ENCODE peak calls at places on chromosomes 12 and 14, in nine cellular contexts. S is K562, H is brain microvascular endothelial cell, I is testis, B is WERI-Rb-1, A is kidney epithelial cell, E is heart left ventricle, N is lung, D is tibial artery. F is an unnamed sample.

GRCh38 chr12:104220931-104221330 is 5.4 kb downstream of the TXNRD1 start:
- DNase-seq in S (no peak), H (no peak), I (no peak), B (no peak), A (no peak), E (no peak), N (no peak), D (no peak), F (no peak)

GRCh38 chr12:51592034-51592705 is 1.1 kb downstream of the SCN8A start:
- DNase-seq in S (no peak), H (no peak), I (no peak), B (no peak), A (no peak), E (no peak), N (no peak), D (no peak), F (peak; percentile 68)

GRCh38 chr12:122836027-122836921 is 1.0 kb downstream of the HIP1R start:
- DNase-seq in S (peak; percentile 71), H (no peak), I (no peak), B (no peak), A (no peak), E (no peak), N (no peak), D (peak; percentile 64), F (no peak)

GRCh38 chr14:73661872-73662271 is 17.1 kb downstream of the DNAL1 start:
- DNase-seq in S (no peak), H (no peak), I (no peak), B (no peak), A (no peak), E (no peak), N (no peak), D (no peak), F (no peak)

GRCh38 chr12:64625243-64626077 is 15.2 kb downstream of the RASSF3 start:
- DNase-seq in S (peak; percentile 83), H (peak; percentile 84), I (peak; percentile 74), B (no peak), A (peak; percentile 86), E (peak; percentile 81), N (peak; percentile 61), D (peak; percentile 91), F (no peak)

GRCh38 chr12:117528538-117528937 is 167.1 kb upstream of the NOS1 start:
- DNase-seq in S (no peak), H (no peak), I (no peak), B (no peak), A (no peak), E (peak; percentile 41), N (no peak), D (no peak), F (no peak)

GRCh38 chr14:20712900-20713299 is 24.3 kb downstream of the ANG start:
- DNase-seq in S (no peak), H (no peak), I (no peak), B (no peak), A (no peak), E (no peak), N (no peak), D (no peak), F (no peak)

GRCh38 chr12:98895086-98895651 is 250.1 kb downstream of the APAF1 start:
- DNase-seq in S (no peak), H (no peak), I (peak; percentile 22), B (peak; percentile 44), A (no peak), E (no peak), N (no peak), D (no peak), F (no peak)

DNA sequence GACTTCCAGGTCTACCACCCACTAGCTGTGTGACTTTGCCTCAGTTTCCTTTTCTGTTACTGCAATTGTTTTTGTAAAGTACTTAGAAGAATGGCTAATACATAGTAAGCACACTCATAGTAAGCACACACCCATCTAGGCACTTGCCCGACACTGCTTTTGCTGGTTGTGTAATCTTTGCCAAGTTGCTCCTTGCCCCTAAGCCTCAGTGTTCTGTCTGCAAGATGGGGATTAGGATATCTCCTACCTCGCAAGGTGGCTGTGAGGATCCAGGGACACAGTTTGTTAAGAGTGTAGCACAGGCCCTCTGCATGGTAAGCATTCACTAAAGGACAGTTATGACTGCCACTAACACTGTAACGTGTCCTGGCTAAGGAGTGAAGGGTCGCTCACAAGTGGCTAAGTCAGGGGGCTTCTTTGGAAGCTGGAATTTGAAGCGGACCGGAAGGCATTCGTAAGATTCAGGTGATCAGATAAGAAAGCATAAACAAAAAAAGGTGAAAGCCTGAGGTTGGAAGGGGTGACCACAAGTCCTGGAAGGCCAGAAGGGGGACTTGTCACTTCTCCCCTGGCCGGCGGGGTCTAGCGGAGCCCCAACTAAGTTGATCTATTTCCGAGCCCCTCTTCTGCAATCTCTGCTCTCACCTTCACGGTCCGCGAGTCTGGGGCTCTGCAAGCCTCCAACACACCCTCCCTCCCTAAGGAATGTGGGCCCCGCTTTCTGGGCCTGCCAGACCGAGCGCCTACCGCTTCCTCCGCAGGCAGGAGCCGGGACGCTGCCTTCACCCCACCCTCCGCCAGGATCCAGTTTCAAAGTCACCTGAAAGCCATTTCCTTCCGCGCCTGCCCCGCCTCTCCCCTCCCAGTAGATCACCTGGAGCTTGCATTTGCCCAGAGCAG is 1.5 kb upstream of the PLEKHG3 start:
- DNase-seq in S (no peak), H (no peak), I (no peak), B (no peak), A (no peak), E (no peak), N (peak; percentile 65), D (peak; percentile 71), F (no peak)
- H3K4me3 ChIP-seq in S (no peak overlapping the region), H (no peak overlapping the region), I (peak overlapping the region; percentile 83), B (no peak overlapping the region), A (no peak overlapping the region), E (no peak overlapping the region), N (no peak overlapping the region), D (peak overlapping the region; percentile 85), F (no peak overlapping the region)

GRCh38 chr14:62118461-62118860 is 356.2 kb downstream of the SNAPC1 start:
- DNase-seq in S (no peak), H (no peak), I (no peak), B (no peak), A (no peak), E (no peak), N (no peak), D (no peak), F (no peak)
- H3K27me3 ChIP-seq in S (peaks cover 16% of the 10 kb centered on the region), H (peaks cover 6% of the 10 kb centered on the region), I (no peaks in the 10 kb centered on the region), B (no peaks in the 10 kb centered on the region), A (peaks cover 22% of the 10 kb centered on the region), E (peaks cover 14% of the 10 kb centered on the region), N (no peaks in the 10 kb centered on the region), D (no peaks in the 10 kb centered on the region), F (peaks cover 7% of the 10 kb centered on the region)

DNA sequence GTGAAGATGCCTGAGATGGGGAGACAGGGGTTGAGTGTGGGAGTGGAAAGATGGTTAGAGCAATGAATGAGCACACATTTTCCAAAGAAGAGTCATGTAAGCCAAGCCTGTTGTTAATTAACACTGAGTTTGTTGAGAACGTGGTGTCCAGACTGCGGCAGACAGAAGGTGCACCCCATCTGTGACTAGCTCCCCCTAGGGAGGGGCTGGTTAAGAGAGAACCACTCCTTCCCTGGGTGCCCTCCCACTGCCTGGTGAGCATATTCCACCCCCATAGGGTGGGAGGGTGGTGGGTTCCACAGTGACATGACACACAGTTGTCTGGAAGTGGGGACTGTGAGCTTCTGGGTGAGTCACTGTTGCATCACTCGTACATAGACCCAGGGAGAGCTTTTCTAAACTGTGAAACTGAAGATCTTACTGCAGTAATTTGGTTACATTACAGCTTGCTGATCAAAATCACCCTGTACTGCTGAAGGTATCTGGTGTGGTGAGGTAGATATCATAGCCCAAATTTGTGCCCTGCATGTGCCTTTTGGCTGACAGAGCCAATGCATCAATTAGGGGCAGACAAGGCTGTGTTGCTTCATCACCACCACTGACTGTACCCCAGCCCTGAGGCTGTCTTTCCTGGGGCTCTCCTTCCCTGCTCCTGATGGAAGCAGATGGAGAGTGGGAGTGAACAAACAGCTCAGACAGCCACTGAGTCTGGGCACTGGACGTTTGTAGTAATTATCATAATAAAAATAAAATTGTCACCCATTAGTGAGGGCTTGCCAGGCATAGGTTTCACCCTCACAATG is 150.9 kb downstream of the EMP1 start:
- DNase-seq in S (peak; percentile 8), H (peak; percentile 70), I (no peak), B (no peak), A (peak; percentile 91), E (no peak), N (no peak), D (no peak), F (peak; percentile 39)
- TF ChIP-seq CTCF in S (no peak), H (peak; percentile 31), I (no peak), B (no peak), A (peak; percentile 23), E (no peak), N (no peak), D (no peak), F (peak; percentile 10)

GRCh38 chr12:53577941-53578352 is 48.2 kb downstream of the ATF7 start:
- DNase-seq in S (no peak), H (no peak), I (no peak), B (no peak), A (no peak), E (no peak), N (no peak), D (no peak), F (no peak)

GRCh38 chr12:53575502-53576264 is 50.5 kb downstream of the ATF7 start:
- DNase-seq in S (peak; percentile 24), H (peak; percentile 41), I (no peak), B (no peak), A (no peak), E (no peak), N (no peak), D (no peak), F (no peak)

GRCh38 chr12:53579545-53579955 is 46.6 kb downstream of the ATF7 start:
- DNase-seq in S (no peak), H (no peak), I (no peak), B (no peak), A (no peak), E (no peak), N (no peak), D (no peak), F (no peak)

DNA sequence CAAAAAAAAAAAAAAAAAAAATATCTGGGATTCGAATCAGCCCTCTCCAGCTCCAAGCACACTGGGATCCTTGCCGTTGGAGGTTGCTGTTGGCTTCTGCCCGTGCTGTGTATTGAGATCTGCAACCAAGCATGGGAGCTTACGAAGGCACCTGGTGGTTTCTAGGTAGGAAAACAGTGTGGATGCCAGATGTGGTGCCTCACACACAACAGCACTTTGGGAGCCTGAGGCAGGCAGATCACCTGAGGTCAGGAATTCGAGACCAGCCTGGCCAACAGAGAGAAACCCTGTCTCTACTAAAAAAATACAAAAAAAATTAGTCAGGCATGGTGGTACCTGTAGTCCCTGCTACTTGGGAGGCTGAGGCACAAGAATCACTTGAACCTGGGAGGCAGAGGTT is 47.4 kb downstream of the ATF7 start:
- DNase-seq in S (no peak), H (no peak), I (no peak), B (no peak), A (no peak), E (no peak), N (no peak), D (no peak), F (no peak)
- H3K4me3 ChIP-seq in S (no peak overlapping the region), H (no peak overlapping the region), I (no peak overlapping the region), B (no peak overlapping the region), A (no peak overlapping the region), E (no peak overlapping the region), N (no peak overlapping the region), D (no peak overlapping the region), F (no peak overlapping the region)

DNA sequence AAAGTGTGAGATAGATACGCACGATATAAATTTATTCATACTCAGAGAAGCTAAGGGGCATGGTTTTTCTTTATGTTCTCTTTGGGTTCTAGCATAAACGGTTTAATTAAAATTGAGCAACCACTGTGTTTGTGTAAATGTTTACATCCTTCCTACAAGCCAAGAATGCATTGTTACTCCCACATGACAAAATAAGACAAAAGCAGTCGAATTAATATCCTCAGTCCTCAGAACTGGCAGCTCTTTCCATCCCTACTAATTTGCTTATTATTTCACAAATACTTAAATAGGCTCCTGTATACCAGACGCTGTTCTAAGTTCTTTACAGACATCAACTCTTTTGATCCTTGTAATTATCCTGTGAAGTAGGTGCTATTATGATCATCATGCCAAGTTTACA is 32.0 kb downstream of the SSPN start:
- DNase-seq in S (no peak), H (no peak), I (no peak), B (no peak), A (no peak), E (no peak), N (no peak), D (no peak), F (no peak)
- H3K27me3 ChIP-seq in S (peaks cover 23% of the 10 kb centered on the region), H (no peaks in the 10 kb centered on the region), I (no peaks in the 10 kb centered on the region), B (no peaks in the 10 kb centered on the region), A (no peaks in the 10 kb centered on the region), E (no peaks in the 10 kb centered on the region), N (no peaks in the 10 kb centered on the region), D (no peaks in the 10 kb centered on the region), F (no peaks in the 10 kb centered on the region)

F was measured in BJ.